ENCODE peak calls at places on chromosome 14, in nine cellular contexts. V, X, P, M, G, N, D, E and J are unnamed samples. For H3K36me3, the result is how much of the 10 kb centered on the place peaks cover.

GRCh38 chr14:99779751-99780150 is 13.5 kb upstream of the EML1 start:
- DNase-seq in M (no peak), G (no peak), V (no peak), P (no peak), D (peak), X (no peak), N (no peak), E (no peak), J (no peak)

GRCh38 chr14:64879635-64880381 is at the start of gene SPTB:
- DNase-seq in P (peak), E (peak), D (no peak), M (no peak), G (peak), V (no peak), X (peak), N (peak), J (no peak)

GRCh38 chr14:67526676-67527459 is 6.2 kb upstream of the PLEKHH1 start:
- DNase-seq in V (peak), D (peak), P (no peak), N (peak), X (no peak), G (peak), E (peak), M (peak), J (no peak)

GRCh38 chr14:92916201-92916600 is 6.7 kb upstream of the CHGA start:
- DNase-seq in G (no peak), X (no peak), D (no peak), M (no peak), P (no peak), E (no peak), N (no peak), V (no peak), J (no peak)

GRCh38 chr14:104431929-104432541 is 147.5 kb upstream of the C14orf180 start:
- DNase-seq in X (no peak), G (no peak), N (no peak), E (no peak), D (no peak), V (no peak), P (no peak), M (no peak), J (no peak)

GRCh38 chr14:92539875-92540274 is 26.3 kb downstream of the RIN3 start:
- DNase-seq in M (no peak), E (no peak), D (no peak), V (peak), N (no peak), X (no peak), P (peak), G (no peak), J (no peak)

GRCh38 chr14:78690836-78691235 is 520.7 kb downstream of the NRXN3 start:
- DNase-seq in D (no peak), M (no peak), X (no peak), P (no peak), N (no peak), V (peak), G (no peak), E (no peak), J (no peak)

GRCh38 chr14:100536721-100537700 is 50.2 kb downstream of the BEGAIN start:
- DNase-seq in M (no peak), D (no peak), P (peak), N (no peak), E (no peak), V (no peak), X (peak), G (no peak), J (no peak)

GRCh38 chr14:37583358-37584210 is 11.5 kb downstream of the FOXA1 start:
- DNase-seq in N (peak), D (no peak), P (no peak), E (no peak), X (no peak), V (no peak), M (peak), G (peak), J (no peak)

GRCh38 chr14:55438066-55438683 is 2.2 kb downstream of the TBPL2 start:
- DNase-seq in M (peak), V (peak), E (no peak), P (no peak), N (peak), G (peak), X (no peak), D (peak), J (no peak)

GRCh38 chr14:89903340-89903965 is 51.1 kb downstream of the EFCAB11 start:
- DNase-seq in N (no peak), G (no peak), E (no peak), M (no peak), D (no peak), X (no peak), P (no peak), V (no peak), J (no peak)

GRCh38 chr14:68951051-68951797 is 27.9 kb downstream of the ACTN1 start:
- DNase-seq in E (no peak), M (no peak), G (peak), X (peak), P (peak), V (peak), N (no peak), D (peak), J (peak)

GRCh38 chr14:104786726-104787675 is 8.5 kb downstream of the AKT1 start:
- DNase-seq in M (no peak), N (no peak), P (no peak), E (no peak), G (no peak), X (no peak), V (no peak), D (no peak), J (no peak)

GRCh38 chr14:104678346-104678745 is 11.1 kb upstream of the INF2 start:
- DNase-seq in X (peak), D (no peak), V (peak), E (no peak), G (peak), N (peak), P (peak), M (no peak), J (no peak)

GRCh38 chr14:26204362-26204953 is 393.4 kb downstream of the NOVA1 start:
- DNase-seq in D (no peak), G (peak), P (no peak), M (no peak), E (no peak), N (peak), X (no peak), V (peak), J (no peak)

GRCh38 chr14:33839193-33840076 is 111.4 kb downstream of the EGLN3 start:
- DNase-seq in D (peak), E (peak), M (peak), V (peak), G (peak), P (no peak), N (peak), X (peak), J (no peak)

GRCh38 chr14:55245657-55246268 is 25.5 kb upstream of the FBXO34 start:
- DNase-seq in D (peak), P (no peak), E (no peak), N (peak), V (peak), X (no peak), G (peak), M (peak), J (no peak)

GRCh38 chr14:104583424-104584114 is 4.0 kb downstream of the C14orf180 start:
- DNase-seq in G (no peak), N (no peak), X (no peak), D (no peak), V (no peak), P (no peak), M (no peak), E (no peak), J (no peak)

GRCh38 chr14:98909251-98909944 is 362.6 kb downstream of the BCL11B start:
- DNase-seq in X (no peak), N (no peak), D (peak), V (peak), E (no peak), P (no peak), G (no peak), M (peak), J (no peak)

GRCh38 chr14:65558363-65558762 is 145.8 kb downstream of the FUT8 start:
- DNase-seq in P (no peak), E (no peak), M (no peak), D (no peak), V (peak), N (no peak), X (no peak), G (no peak), J (no peak)

GRCh38 chr14:53151867-53152626 is 1.1 kb downstream of the DDHD1 start:
- DNase-seq in G (peak), E (peak), M (peak), X (peak), D (peak), P (peak), N (peak), V (peak), J (no peak)

GRCh38 chr14:23423657-23424056 is 11.8 kb downstream of the MYH7 start:
- DNase-seq in G (no peak), M (no peak), V (no peak), N (no peak), X (no peak), D (no peak), P (no peak), E (no peak), J (no peak)

GRCh38 chr14:93081875-93082570 is 33.7 kb downstream of the ITPK1 start:
- DNase-seq in G (no peak), E (peak), X (no peak), M (no peak), V (no peak), P (no peak), D (no peak), N (no peak), J (no peak)

GRCh38 chr14:75281691-75282000 is 3.0 kb downstream of the FOS start:
- DNase-seq in M (no peak), P (no peak), N (no peak), X (no peak), G (no peak), D (peak), E (no peak), V (peak), J (no peak)

GRCh38 chr14:75285331-75285730 is 6.7 kb downstream of the FOS start:
- DNase-seq in G (no peak), V (no peak), E (no peak), X (no peak), M (no peak), P (no peak), N (no peak), D (no peak), J (no peak)

GRCh38 chr14:75283884-75284563 is 5.4 kb downstream of the FOS start:
- DNase-seq in E (no peak), M (peak), D (peak), G (peak), V (peak), X (no peak), P (no peak), N (no peak), J (no peak)

GRCh38 chr14:75282166-75282547 is 3.5 kb downstream of the FOS start:
- DNase-seq in G (peak), M (no peak), P (no peak), N (no peak), D (peak), E (no peak), V (peak), X (no peak), J (no peak)

GRCh38 chr14:75283162-75283883 is 4.7 kb downstream of the FOS start:
- DNase-seq in V (peak), D (peak), G (peak), P (no peak), E (no peak), M (peak), X (no peak), N (no peak), J (no peak)
- TF ChIP-seq CTCF in V (peak), D (peak), G (peak), P (no peak), E (peak), M (no peak), X (no peak), N (peak), J (no peak)

GRCh38 chr14:51507556-51508511 is 143.9 kb upstream of the FRMD6 start:
- DNase-seq in X (peak), N (peak), P (peak), D (peak), E (no peak), G (peak), M (no peak), V (peak), J (peak)
- H3K4me3 ChIP-seq in X (no peak), N (no peak), P (no peak), D (no peak), E (no peak), G (no peak), M (no peak), V (no peak), J (no peak)

GRCh38 chr14:102138935-102139247 is 806 bp upstream of the WDR20 start:
- DNase-seq in D (peak), V (peak), M (no peak), G (no peak), E (no peak), N (no peak), X (no peak), P (no peak), J (no peak)
- H3K36me3 ChIP-seq in D (under half), V (under half), M (under half), G (under half), E (under half), N (under half), X (under half), P (under half), J (under half)

GRCh38 chr14:21749306-21749868 is 75.8 kb upstream of the OR4E1 start:
- DNase-seq in E (no peak), D (no peak), G (no peak), X (no peak), M (no peak), V (no peak), N (no peak), P (no peak), J (no peak)

DNA sequence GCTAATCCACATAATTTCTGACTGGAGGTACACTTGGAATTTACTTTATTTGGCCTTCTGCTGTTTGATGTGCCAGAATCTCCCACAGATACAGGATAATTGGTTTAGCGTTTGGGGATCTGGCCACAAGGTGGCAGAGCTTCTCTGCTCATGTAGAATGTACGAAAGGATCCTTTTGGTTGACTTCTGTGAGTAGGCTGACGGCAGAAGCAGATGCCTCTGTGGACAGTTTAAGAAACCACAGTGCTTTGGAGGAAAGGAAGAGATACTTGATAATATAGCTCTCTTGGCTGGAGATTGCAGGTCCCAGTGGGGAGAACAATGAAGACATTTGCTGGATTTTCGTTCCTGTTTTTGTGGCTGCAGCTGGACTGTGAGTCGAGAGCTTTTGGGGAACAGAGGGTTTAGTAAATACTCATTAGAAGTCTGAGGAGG is 75.3 kb upstream of the OR4E1 start:
- DNase-seq in E (peak), P (peak), V (peak), D (peak), X (peak), M (peak), N (peak), G (peak), J (no peak)
- TF ChIP-seq CTCF in E (peak), P (peak), V (peak), D (peak), X (peak), M (peak), N (peak), G (peak), J (peak)

DNA sequence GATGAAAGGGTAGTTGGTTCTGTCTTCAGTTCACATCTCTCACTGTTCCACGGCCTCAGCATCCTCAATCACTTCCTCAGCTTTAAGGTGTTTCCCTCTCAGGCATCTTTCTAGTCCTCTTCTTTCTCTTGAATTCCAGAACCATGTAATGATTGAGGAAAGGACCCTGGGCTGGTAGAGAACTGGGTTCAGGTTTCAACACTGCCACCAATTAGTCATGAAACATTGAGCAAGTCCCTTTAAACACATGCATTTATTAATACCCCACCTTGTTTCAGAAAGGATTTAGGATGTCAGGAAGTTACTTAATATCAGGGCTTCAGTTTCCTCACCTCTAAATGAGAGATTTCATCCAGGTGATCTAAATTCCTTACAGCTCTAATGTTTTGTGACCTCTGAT is 7.2 kb downstream of the DMAC2L start:
- DNase-seq in P (no peak), M (no peak), X (no peak), G (no peak), N (no peak), D (peak), E (no peak), V (no peak), J (no peak)
- H3K4me3 ChIP-seq in P (no peak), M (no peak), X (no peak), G (no peak), N (no peak), D (no peak), E (no peak), V (no peak), J (no peak)

GRCh38 chr14:85622106-85622505 is 92.2 kb downstream of the FLRT2 start:
- DNase-seq in G (no peak), X (no peak), M (no peak), E (no peak), P (no peak), V (no peak), N (no peak), D (peak), J (no peak)
- H3K36me3 ChIP-seq in G (under half), X (under half), M (under half), E (under half), P (under half), V (under half), N (under half), D (under half), J (under half)

GRCh38 chr14:70982204-70982603 is 74.9 kb downstream of the PCNX1 start:
- DNase-seq in N (no peak), D (no peak), G (no peak), M (no peak), X (no peak), E (no peak), P (no peak), V (no peak), J (no peak)

GRCh38 chr14:70971588-70971987 is 64.3 kb downstream of the PCNX1 start:
- DNase-seq in N (no peak), X (no peak), G (no peak), M (no peak), D (no peak), E (no peak), P (no peak), V (no peak), J (no peak)

GRCh38 chr14:70972107-70972976 is 65.1 kb downstream of the PCNX1 start:
- DNase-seq in P (peak), G (peak), N (peak), M (peak), E (peak), X (peak), D (peak), V (peak), J (peak)

GRCh38 chr14:70981005-70981952 is 74.0 kb downstream of the PCNX1 start:
- DNase-seq in G (no peak), D (peak), M (no peak), V (no peak), X (no peak), E (no peak), P (no peak), N (no peak), J (no peak)

GRCh38 chr14:70976591-70976990 is 69.3 kb downstream of the PCNX1 start:
- DNase-seq in M (no peak), N (no peak), G (no peak), P (no peak), E (no peak), X (no peak), V (no peak), D (no peak), J (no peak)
- TF ChIP-seq CTCF in M (no peak), N (no peak), G (no peak), P (no peak), E (no peak), X (no peak), V (no peak), D (no peak), J (no peak)